ENCODE peak calls at places on chromosomes 7 and 10, in ten cellular contexts. R is COR-L47; S is astrocyte; A is Kasumi-1; D is anterior cingulate cortex; G is CD4-positive, alpha-beta memory T cell; V is cardiac fibroblast; B is posterior cingulate gyrus; X is colonic mucosa; M is NCI-H2171. K is an unnamed sample.

GRCh38 chr10:26931223-26931622 is 70.5 kb upstream of the ABI1 start:
- DNase-seq in X (peak), R (no peak), B (no peak), V (no peak), D (no peak), G (no peak), S (no peak), A (no peak), M (no peak), K (no peak)

GRCh38 chr10:133100706-133101463 is 13.2 kb downstream of the ADGRA1 start:
- DNase-seq in M (no peak), R (no peak), B (no peak), G (no peak), X (peak), S (no peak), D (no peak), V (no peak), A (no peak), K (no peak)

GRCh38 chr7:118352854-118353453 is 128.4 kb downstream of the ANKRD7 start:
- DNase-seq in X (no peak), S (peak), G (no peak), B (no peak), D (no peak), A (peak), R (peak), M (peak), V (peak), K (peak)

GRCh38 chr10:19111501-19112267 is 63.1 kb downstream of the MALRD1 start:
- DNase-seq in X (no peak), V (peak), G (no peak), S (peak), R (no peak), M (no peak), A (no peak), B (no peak), D (no peak), K (peak)

GRCh38 chr10:5561704-5562645 is 37.2 kb downstream of the CALML3 start:
- DNase-seq in R (no peak), S (no peak), M (no peak), X (no peak), B (no peak), G (no peak), V (no peak), D (no peak), A (no peak), K (no peak)

GRCh38 chr10:126196225-126196624 is 192.1 kb downstream of the ADAM12 start:
- DNase-seq in M (no peak), X (no peak), D (no peak), B (no peak), R (no peak), A (no peak), G (no peak), V (no peak), S (no peak), K (no peak)

GRCh38 chr7:50409856-50410468 is 40.2 kb downstream of the FIGNL1 start:
- DNase-seq in A (peak), V (no peak), X (no peak), S (no peak), M (no peak), R (no peak), D (no peak), B (no peak), G (no peak), K (no peak)

GRCh38 chr10:43878386-43878785 is 229.7 kb upstream of the ZNF32 start:
- DNase-seq in M (no peak), R (no peak), X (no peak), A (peak), D (no peak), G (no peak), V (peak), B (no peak), S (no peak), K (no peak)

GRCh38 chr10:57964371-57964770 is 303.3 kb downstream of the IPMK start:
- DNase-seq in B (peak), V (peak), G (no peak), S (peak), R (no peak), X (no peak), M (no peak), A (no peak), D (peak), K (no peak)

GRCh38 chr7:94440460-94441039 is 45.9 kb downstream of the COL1A2 start:
- DNase-seq in G (no peak), A (no peak), B (no peak), D (no peak), X (peak), M (no peak), V (peak), S (peak), R (peak), K (no peak)

GRCh38 chr7:73995330-73995729 is 32.6 kb upstream of the ELN start:
- DNase-seq in A (no peak), B (no peak), X (no peak), V (peak), M (no peak), S (peak), R (no peak), D (no peak), G (no peak), K (peak)

GRCh38 chr10:113592380-113592779 is 39.5 kb downstream of the HABP2 start:
- DNase-seq in M (no peak), R (no peak), G (no peak), V (no peak), X (no peak), S (no peak), D (no peak), A (no peak), B (no peak), K (no peak)

GRCh38 chr7:19011212-19011611 is 106.2 kb downstream of the TWIST1 start:
- DNase-seq in S (peak), R (no peak), G (no peak), D (no peak), B (no peak), X (no peak), M (no peak), A (no peak), V (peak), K (peak)

GRCh38 chr10:6838118-6838517 is 258.0 kb upstream of the PRKCQ start:
- DNase-seq in R (no peak), G (no peak), X (no peak), A (peak), D (no peak), S (no peak), V (no peak), B (no peak), M (no peak), K (no peak)

GRCh38 chr7:36999851-37000480 is 275.7 kb upstream of the AOAH start:
- DNase-seq in B (no peak), R (no peak), M (peak), S (peak), D (no peak), X (no peak), A (no peak), G (no peak), V (no peak), K (no peak)

GRCh38 chr7:584122-584465 is 64.4 kb upstream of the PDGFA start:
- DNase-seq in A (peak), X (peak), V (no peak), S (no peak), R (no peak), D (no peak), G (peak), M (no peak), B (no peak), K (no peak)

GRCh38 chr10:97718659-97719142 is 5.2 kb downstream of the MARVELD1 start:
- DNase-seq in D (no peak), S (no peak), X (peak), G (no peak), M (peak), R (peak), A (no peak), B (no peak), V (peak), K (no peak)

GRCh38 chr10:113665806-113666354 is 2.0 kb upstream of the NRAP start:
- DNase-seq in S (peak), M (no peak), B (no peak), G (no peak), X (no peak), A (no peak), R (no peak), V (peak), D (no peak), K (peak)

GRCh38 chr7:61111-61510 is 131.3 kb upstream of the FAM20C start:
- DNase-seq in R (no peak), G (no peak), D (no peak), A (no peak), B (no peak), M (no peak), V (no peak), S (no peak), X (no peak), K (no peak)

GRCh38 chr7:128389085-128389814 is 20.5 kb downstream of the IMPDH1 start:
- DNase-seq in R (no peak), B (no peak), S (no peak), G (no peak), X (no peak), A (no peak), M (peak), V (no peak), D (no peak), K (no peak)

GRCh38 chr7:18890134-18890533 is 227.3 kb downstream of the TWIST1 start:
- DNase-seq in M (no peak), G (no peak), R (no peak), B (no peak), X (no peak), S (peak), D (no peak), V (peak), A (no peak), K (peak)

GRCh38 chr7:142459557-142459963 is 201.7 kb upstream of the PRSS58 start:
- DNase-seq in G (peak), X (peak), V (peak), R (peak), S (peak), D (peak), B (no peak), A (peak), M (peak), K (peak)

K was measured in iris pigment epithelial cell.